ENCODE peak calls at places on chromosomes 12 and 14, in eight cellular contexts. A is NCI-H1092 treated with DMSO at 0.1 percent for 48 hours; Y is CD4-positive, alpha-beta T cell; S is activated CD4-positive, alpha-beta T cell treated with anti-CD3 and anti-CD28 coated beads for 24 hours; C is adipocyte; L is KBM-7; W is endodermal cell; P is SK-N-DZ. E is an unnamed sample.

GRCh38 chr12:42426733-42427132 is 100.8 kb downstream of the PPHLN1 start:
- DNase-seq in S (no peak), P (no peak), Y (no peak), C (no peak), L (peak), A (no peak), W (peak), E (no peak)

GRCh38 chr14:68047910-68048309 is 228.3 kb downstream of the RAD51B start:
- DNase-seq in Y (no peak), L (no peak), P (no peak), S (no peak), C (peak), W (no peak), A (no peak), E (no peak)

GRCh38 chr14:62076368-62076767 is 314.1 kb downstream of the SNAPC1 start:
- DNase-seq in W (no peak), A (no peak), S (no peak), P (no peak), C (no peak), L (no peak), Y (no peak), E (no peak)

GRCh38 chr14:105505101-105505500 is 14.1 kb downstream of the TEDC1 start:
- DNase-seq in P (no peak), A (no peak), Y (no peak), S (no peak), W (no peak), C (no peak), L (no peak), E (no peak)

GRCh38 chr12:6072302-6072752 is 52.1 kb downstream of the VWF start:
- DNase-seq in W (no peak), Y (no peak), C (peak), A (no peak), P (no peak), S (no peak), L (no peak), E (no peak)

GRCh38 chr14:71551291-71551955 is 380.8 kb upstream of the RGS6 start:
- DNase-seq in L (no peak), S (no peak), Y (no peak), C (peak), P (peak), A (no peak), W (no peak), E (peak)

GRCh38 chr14:104856157-104856868 is 8.8 kb upstream of the CEP170B start:
- DNase-seq in S (no peak), Y (no peak), W (peak), C (no peak), A (no peak), P (no peak), L (no peak), E (no peak)

GRCh38 chr14:96167224-96168148 is 37.2 kb upstream of the BDKRB2 start:
- DNase-seq in C (peak), W (peak), S (no peak), Y (no peak), A (no peak), P (no peak), L (no peak), E (peak)

GRCh38 chr14:70086685-70087379 is 101.9 kb downstream of the SLC8A3 start:
- DNase-seq in W (peak), A (peak), L (peak), Y (no peak), P (peak), S (no peak), C (peak), E (peak)

GRCh38 chr12:119374615-119375014 is 40.1 kb downstream of the CCDC60 start:
- DNase-seq in L (no peak), P (no peak), A (no peak), Y (no peak), C (no peak), S (no peak), W (no peak), E (no peak)

GRCh38 chr14:86797075-86797351 is 1196.0 kb downstream of the GALC start:
- DNase-seq in W (no peak), A (no peak), L (no peak), S (no peak), P (no peak), C (no peak), Y (no peak), E (no peak)

GRCh38 chr14:95206534-95206933 is 49.2 kb upstream of the DICER1 start:
- DNase-seq in L (no peak), P (no peak), Y (no peak), S (no peak), C (peak), A (no peak), W (no peak), E (no peak)

GRCh38 chr14:104214411-104214810 is 76.0 kb downstream of the KIF26A start:
- DNase-seq in S (no peak), A (no peak), W (no peak), Y (no peak), P (no peak), C (no peak), L (no peak), E (no peak)

GRCh38 chr12:122082621-122083356 is 4.2 kb downstream of the MLXIP start:
- DNase-seq in A (no peak), C (no peak), L (peak), P (no peak), S (no peak), Y (no peak), W (no peak), E (no peak)

GRCh38 chr14:61264699-61265098 is 16.4 kb downstream of the TMEM30B start:
- DNase-seq in Y (no peak), S (no peak), L (no peak), W (no peak), A (no peak), P (no peak), C (no peak), E (no peak)

GRCh38 chr12:128266559-128267245 is at the start of gene TMEM132C:
- DNase-seq in P (peak), L (no peak), S (no peak), C (no peak), Y (no peak), W (peak), A (no peak), E (peak)

GRCh38 chr14:102046337-102047278 is 40.2 kb downstream of the HSP90AA1 start:
- DNase-seq in S (no peak), C (peak), Y (no peak), A (peak), W (peak), P (peak), L (peak), E (peak)

GRCh38 chr12:50597200-50598195 is 92.7 kb downstream of the DIP2B start:
- DNase-seq in W (no peak), S (peak), L (peak), Y (peak), A (no peak), P (no peak), C (peak), E (peak)

GRCh38 chr12:109475993-109476806 is 900 bp downstream of the KCTD10 start:
- DNase-seq in Y (no peak), L (no peak), A (no peak), C (peak), S (no peak), W (peak), P (no peak), E (peak)

E was measured in NCI-H69.